ENCODE peak calls at places on chromosomes 4 and X, in nine cellular contexts. One of them, this sample, is unnamed.

GRCh38 chr4:8289956-8290700 is 20.6 kb downstream of the HTRA3 start:
- DNase-seq in DND-41: no peak
- DNase-seq in mammary epithelial cell: no peak
- DNase-seq in MM.1S: no peak
- DNase-seq in astrocyte: no peak
- DNase-seq in fibroblast of lung: no peak
- DNase-seq in neuronal stem cell: no peak
- DNase-seq in GM23248: no peak
- DNase-seq in PC-3: no peak
- DNase-seq in this sample: no peak

GRCh38 chr4:10036926-10037325 is 15.6 kb upstream of the SLC2A9 start:
- DNase-seq in DND-41: no peak
- DNase-seq in mammary epithelial cell: no peak
- DNase-seq in MM.1S: no peak
- DNase-seq in astrocyte: no peak
- DNase-seq in fibroblast of lung: no peak
- DNase-seq in neuronal stem cell: no peak
- DNase-seq in GM23248: no peak
- DNase-seq in PC-3: no peak
- DNase-seq in this sample: no peak

GRCh38 chrX:131854586-131854985 is 168.5 kb upstream of the STK26 start:
- DNase-seq in DND-41: no peak
- DNase-seq in mammary epithelial cell: no peak
- DNase-seq in MM.1S: no peak
- DNase-seq in astrocyte: no peak
- DNase-seq in fibroblast of lung: no peak
- DNase-seq in neuronal stem cell: no peak
- DNase-seq in GM23248: peak; percentile 34
- DNase-seq in PC-3: peak; percentile 34
- DNase-seq in this sample: peak; percentile 61

GRCh38 chr4:51925307-51925706 is 82.4 kb downstream of the DCUN1D4 start:
- DNase-seq in DND-41: no peak
- DNase-seq in mammary epithelial cell: no peak
- DNase-seq in MM.1S: no peak
- DNase-seq in astrocyte: no peak
- DNase-seq in fibroblast of lung: no peak
- DNase-seq in neuronal stem cell: no peak
- DNase-seq in GM23248: no peak
- DNase-seq in PC-3: no peak
- DNase-seq in this sample: no peak

GRCh38 chrX:43813898-43814297 is 68.4 kb downstream of the MAOB start:
- DNase-seq in DND-41: peak; percentile 52
- DNase-seq in mammary epithelial cell: no peak
- DNase-seq in MM.1S: no peak
- DNase-seq in astrocyte: no peak
- DNase-seq in fibroblast of lung: peak; percentile 13
- DNase-seq in neuronal stem cell: peak; percentile 6
- DNase-seq in GM23248: peak; percentile 14
- DNase-seq in PC-3: peak; percentile 56
- DNase-seq in this sample: no peak

GRCh38 chr4:111398906-111399330 is 746.3 kb upstream of the FAM241A start:
- DNase-seq in DND-41: no peak
- DNase-seq in mammary epithelial cell: no peak
- DNase-seq in MM.1S: no peak
- DNase-seq in astrocyte: peak; percentile 18
- DNase-seq in fibroblast of lung: peak; percentile 23
- DNase-seq in neuronal stem cell: no peak
- DNase-seq in GM23248: peak; percentile 66
- DNase-seq in PC-3: no peak
- DNase-seq in this sample: peak; percentile 45

GRCh38 chr4:85762204-85762884 is 287.4 kb downstream of the ARHGAP24 start:
- DNase-seq in DND-41: no peak
- DNase-seq in mammary epithelial cell: no peak
- DNase-seq in MM.1S: no peak
- DNase-seq in astrocyte: peak; percentile 92
- DNase-seq in fibroblast of lung: peak; percentile 93
- DNase-seq in neuronal stem cell: no peak
- DNase-seq in GM23248: peak; percentile 96
- DNase-seq in PC-3: peak; percentile 67
- DNase-seq in this sample: peak; percentile 71

GRCh38 chr4:120466429-120466828 is 399.8 kb upstream of the MAD2L1 start:
- DNase-seq in DND-41: no peak
- DNase-seq in mammary epithelial cell: no peak
- DNase-seq in MM.1S: no peak
- DNase-seq in astrocyte: no peak
- DNase-seq in fibroblast of lung: no peak
- DNase-seq in neuronal stem cell: peak; percentile 57
- DNase-seq in GM23248: no peak
- DNase-seq in PC-3: no peak
- DNase-seq in this sample: no peak

GRCh38 chrX:107674480-107675364 is 46.4 kb downstream of the PRPS1 start:
- DNase-seq in DND-41: peak; percentile 7
- DNase-seq in mammary epithelial cell: peak; percentile 63
- DNase-seq in MM.1S: peak; percentile 27
- DNase-seq in astrocyte: peak; percentile 17
- DNase-seq in fibroblast of lung: peak; percentile 25
- DNase-seq in neuronal stem cell: no peak
- DNase-seq in GM23248: peak; percentile 75
- DNase-seq in PC-3: no peak
- DNase-seq in this sample: peak; percentile 74

GRCh38 chrX:154979671-154980070 is 42.9 kb downstream of the F8 start:
- DNase-seq in DND-41: no peak
- DNase-seq in mammary epithelial cell: no peak
- DNase-seq in MM.1S: no peak
- DNase-seq in astrocyte: no peak
- DNase-seq in fibroblast of lung: no peak
- DNase-seq in neuronal stem cell: no peak
- DNase-seq in GM23248: no peak
- DNase-seq in PC-3: no peak
- DNase-seq in this sample: no peak

GRCh38 chrX:38804481-38805293 is 3.4 kb downstream of the MID1IP1 start:
- DNase-seq in DND-41: peak; percentile 45
- DNase-seq in mammary epithelial cell: peak; percentile 52
- DNase-seq in MM.1S: peak; percentile 29
- DNase-seq in astrocyte: no peak
- DNase-seq in fibroblast of lung: no peak
- DNase-seq in neuronal stem cell: peak; percentile 15
- DNase-seq in GM23248: peak; percentile 70
- DNase-seq in PC-3: peak; percentile 28
- DNase-seq in this sample: peak; percentile 48

GRCh38 chrX:38102240-38102639 is 95.9 kb downstream of the SYTL5 start:
- DNase-seq in DND-41: no peak
- DNase-seq in mammary epithelial cell: no peak
- DNase-seq in MM.1S: no peak
- DNase-seq in astrocyte: no peak
- DNase-seq in fibroblast of lung: no peak
- DNase-seq in neuronal stem cell: no peak
- DNase-seq in GM23248: no peak
- DNase-seq in PC-3: no peak
- DNase-seq in this sample: no peak

GRCh38 chr4:2831611-2832308 is 11.9 kb upstream of the ADD1 start:
- DNase-seq in DND-41: no peak
- DNase-seq in mammary epithelial cell: no peak
- DNase-seq in MM.1S: no peak
- DNase-seq in astrocyte: no peak
- DNase-seq in fibroblast of lung: no peak
- DNase-seq in neuronal stem cell: no peak
- DNase-seq in GM23248: no peak
- DNase-seq in PC-3: no peak
- DNase-seq in this sample: no peak

GRCh38 chr4:123535037-123535748 is 138.6 kb downstream of the SPRY1 start:
- DNase-seq in DND-41: no peak
- DNase-seq in mammary epithelial cell: no peak
- DNase-seq in MM.1S: no peak
- DNase-seq in astrocyte: no peak
- DNase-seq in fibroblast of lung: no peak
- DNase-seq in neuronal stem cell: no peak
- DNase-seq in GM23248: no peak
- DNase-seq in PC-3: no peak
- DNase-seq in this sample: no peak

GRCh38 chr4:172573899-172574298 is 594.7 kb upstream of the GALNT7 start:
- DNase-seq in DND-41: no peak
- DNase-seq in mammary epithelial cell: no peak
- DNase-seq in MM.1S: no peak
- DNase-seq in astrocyte: no peak
- DNase-seq in fibroblast of lung: no peak
- DNase-seq in neuronal stem cell: no peak
- DNase-seq in GM23248: no peak
- DNase-seq in PC-3: no peak
- DNase-seq in this sample: peak; percentile 40

GRCh38 chr4:113179996-113180395 is 130.5 kb downstream of the ANK2 start:
- DNase-seq in DND-41: no peak
- DNase-seq in mammary epithelial cell: no peak
- DNase-seq in MM.1S: no peak
- DNase-seq in astrocyte: peak; percentile 10
- DNase-seq in fibroblast of lung: peak; percentile 24
- DNase-seq in neuronal stem cell: no peak
- DNase-seq in GM23248: peak; percentile 80
- DNase-seq in PC-3: no peak
- DNase-seq in this sample: peak; percentile 39

GRCh38 chrX:25524150-25524549 is 508.4 kb upstream of the ARX start:
- DNase-seq in DND-41: no peak
- DNase-seq in mammary epithelial cell: no peak
- DNase-seq in MM.1S: no peak
- DNase-seq in astrocyte: no peak
- DNase-seq in fibroblast of lung: no peak
- DNase-seq in neuronal stem cell: no peak
- DNase-seq in GM23248: no peak
- DNase-seq in PC-3: peak; percentile 40
- DNase-seq in this sample: peak; percentile 36

GRCh38 chr4:178556796-178557195 is 1114.6 kb upstream of the AGA start:
- DNase-seq in DND-41: no peak
- DNase-seq in mammary epithelial cell: no peak
- DNase-seq in MM.1S: no peak
- DNase-seq in astrocyte: no peak
- DNase-seq in fibroblast of lung: no peak
- DNase-seq in neuronal stem cell: no peak
- DNase-seq in GM23248: no peak
- DNase-seq in PC-3: peak; percentile 84
- DNase-seq in this sample: no peak

GRCh38 chr4:110733901-110734300 is 111.0 kb upstream of the PITX2 start:
- DNase-seq in DND-41: no peak
- DNase-seq in mammary epithelial cell: no peak
- DNase-seq in MM.1S: no peak
- DNase-seq in astrocyte: no peak
- DNase-seq in fibroblast of lung: no peak
- DNase-seq in neuronal stem cell: no peak
- DNase-seq in GM23248: no peak
- DNase-seq in PC-3: peak; percentile 61
- DNase-seq in this sample: no peak

GRCh38 chrX:5388087-5388486 is 840.6 kb downstream of the NLGN4X start:
- DNase-seq in DND-41: no peak
- DNase-seq in mammary epithelial cell: no peak
- DNase-seq in MM.1S: peak; percentile 16
- DNase-seq in astrocyte: no peak
- DNase-seq in fibroblast of lung: no peak
- DNase-seq in neuronal stem cell: no peak
- DNase-seq in GM23248: no peak
- DNase-seq in PC-3: no peak
- DNase-seq in this sample: no peak

GRCh38 chrX:74613350-74614192 is 853 bp downstream of the RLIM start:
- DNase-seq in DND-41: peak; percentile 15
- DNase-seq in mammary epithelial cell: peak; percentile 24
- DNase-seq in MM.1S: no peak
- DNase-seq in astrocyte: peak; percentile 12
- DNase-seq in fibroblast of lung: peak; percentile 39
- DNase-seq in neuronal stem cell: no peak
- DNase-seq in GM23248: peak; percentile 68
- DNase-seq in PC-3: peak; percentile 6
- DNase-seq in this sample: peak; percentile 54

GRCh38 chrX:85244411-85245210 is 820 bp downstream of the ZNF711 start:
- DNase-seq in DND-41: peak; percentile 53
- DNase-seq in mammary epithelial cell: peak; percentile 2
- DNase-seq in MM.1S: no peak
- DNase-seq in astrocyte: peak; percentile 18
- DNase-seq in fibroblast of lung: peak; percentile 41
- DNase-seq in neuronal stem cell: peak; percentile 14
- DNase-seq in GM23248: peak; percentile 13
- DNase-seq in PC-3: no peak
- DNase-seq in this sample: peak; percentile 45

DNA sequence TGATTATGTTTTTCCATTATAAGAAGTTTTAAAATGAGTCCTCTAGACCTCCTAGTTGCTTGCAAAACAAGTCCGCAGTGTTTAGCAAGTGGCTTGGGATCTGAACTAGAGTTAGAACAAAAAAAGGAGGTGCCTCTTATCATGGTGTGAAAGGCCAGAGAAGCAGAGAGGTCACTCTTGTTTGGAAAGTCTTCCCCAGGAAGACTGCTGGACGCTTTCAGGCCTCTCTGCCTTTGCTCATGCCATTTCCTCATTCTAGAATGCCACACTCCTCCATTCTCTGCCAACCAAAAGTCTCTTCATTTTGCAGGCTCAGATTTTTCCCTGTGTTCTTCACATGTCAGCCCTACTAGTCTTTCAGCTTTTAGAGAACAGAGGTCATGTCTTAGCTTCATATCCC is 14.9 kb downstream of the PARM1 start:
- DNase-seq in DND-41: no peak
- DNase-seq in mammary epithelial cell: no peak
- DNase-seq in MM.1S: no peak
- DNase-seq in astrocyte: no peak
- DNase-seq in fibroblast of lung: no peak
- DNase-seq in neuronal stem cell: no peak
- DNase-seq in GM23248: no peak
- DNase-seq in PC-3: no peak
- DNase-seq in this sample: no peak
- H3K4me1 ChIP-seq in DND-41: no peaks in the 10 kb centered on the region
- H3K4me1 ChIP-seq in mammary epithelial cell: no peaks in the 10 kb centered on the region
- H3K4me1 ChIP-seq in MM.1S: peaks cover 8% of the 10 kb centered on the region
- H3K4me1 ChIP-seq in astrocyte: no peaks in the 10 kb centered on the region
- H3K4me1 ChIP-seq in fibroblast of lung: no peaks in the 10 kb centered on the region
- H3K4me1 ChIP-seq in neuronal stem cell: no peaks in the 10 kb centered on the region
- H3K4me1 ChIP-seq in GM23248: no peaks in the 10 kb centered on the region
- H3K4me1 ChIP-seq in PC-3: peaks cover under 1% of the 10 kb centered on the region
- H3K4me1 ChIP-seq in this sample: peaks cover 12% of the 10 kb centered on the region

GRCh38 chr4:121696641-121697461 is at the start of gene ANXA5:
- DNase-seq in DND-41: no peak
- DNase-seq in mammary epithelial cell: peak; percentile 86
- DNase-seq in MM.1S: peak; percentile 90
- DNase-seq in astrocyte: peak; percentile 76
- DNase-seq in fibroblast of lung: peak; percentile 87
- DNase-seq in neuronal stem cell: peak; percentile 75
- DNase-seq in GM23248: peak; percentile 98
- DNase-seq in PC-3: peak; percentile 86
- DNase-seq in this sample: peak; percentile 98
- H3K9ac ChIP-seq in DND-41: no peak within 1 kb of the TSS
- H3K9ac ChIP-seq in mammary epithelial cell: peak within 1 kb of the TSS; percentile 98
- H3K9ac ChIP-seq in MM.1S: peak within 1 kb of the TSS; percentile 77
- H3K9ac ChIP-seq in astrocyte: peak within 1 kb of the TSS; percentile 100
- H3K9ac ChIP-seq in fibroblast of lung: peak within 1 kb of the TSS; percentile 99
- H3K9ac ChIP-seq in neuronal stem cell: peak within 1 kb of the TSS; percentile 88
- H3K9ac ChIP-seq in GM23248: peak within 1 kb of the TSS; percentile 98
- H3K9ac ChIP-seq in PC-3: peak within 1 kb of the TSS; percentile 99
- H3K9ac ChIP-seq in this sample: peak within 1 kb of the TSS; percentile 99

GRCh38 chrX:47573334-47574095 is 8.7 kb upstream of the TIMP1 start:
- DNase-seq in DND-41: no peak
- DNase-seq in mammary epithelial cell: peak; percentile 25
- DNase-seq in MM.1S: no peak
- DNase-seq in astrocyte: peak; percentile 58
- DNase-seq in fibroblast of lung: peak; percentile 61
- DNase-seq in neuronal stem cell: peak; percentile 54
- DNase-seq in GM23248: peak; percentile 66
- DNase-seq in PC-3: peak; percentile 66
- DNase-seq in this sample: no peak
- H3K4me3 ChIP-seq in DND-41: no peak overlapping the region
- H3K4me3 ChIP-seq in mammary epithelial cell: peak overlapping the region; percentile 17
- H3K4me3 ChIP-seq in MM.1S: no peak overlapping the region
- H3K4me3 ChIP-seq in astrocyte: no peak overlapping the region
- H3K4me3 ChIP-seq in fibroblast of lung: no peak overlapping the region
- H3K4me3 ChIP-seq in neuronal stem cell: no peak overlapping the region
- H3K4me3 ChIP-seq in GM23248: no peak overlapping the region
- H3K4me3 ChIP-seq in PC-3: no peak overlapping the region
- H3K4me3 ChIP-seq in this sample: no peak overlapping the region

GRCh38 chr4:141117935-141118334 is 15.3 kb downstream of the RNF150 start:
- DNase-seq in DND-41: no peak
- DNase-seq in mammary epithelial cell: no peak
- DNase-seq in MM.1S: no peak
- DNase-seq in astrocyte: no peak
- DNase-seq in fibroblast of lung: no peak
- DNase-seq in neuronal stem cell: no peak
- DNase-seq in GM23248: no peak
- DNase-seq in PC-3: no peak
- DNase-seq in this sample: no peak
- H3K4me1 ChIP-seq in DND-41: no peaks in the 10 kb centered on the region
- H3K4me1 ChIP-seq in mammary epithelial cell: no peaks in the 10 kb centered on the region
- H3K4me1 ChIP-seq in MM.1S: peaks cover 5% of the 10 kb centered on the region
- H3K4me1 ChIP-seq in astrocyte: no peaks in the 10 kb centered on the region
- H3K4me1 ChIP-seq in fibroblast of lung: no peaks in the 10 kb centered on the region
- H3K4me1 ChIP-seq in neuronal stem cell: no peaks in the 10 kb centered on the region
- H3K4me1 ChIP-seq in GM23248: peaks cover 7% of the 10 kb centered on the region
- H3K4me1 ChIP-seq in PC-3: no peaks in the 10 kb centered on the region
- H3K4me1 ChIP-seq in this sample: peaks cover 12% of the 10 kb centered on the region